ENCODE peak calls at places on chromosome 14, in five cellular contexts. X is stimulated activated CD4-positive, alpha-beta T cell treated with anti-CD3 and anti-CD28 coated beads, Interleukin-1b, Interleukin-23, amount 100 ng/mL, for 24 hours; P is left lobe of liver; R is DMS79; O is GM20000. K is an unnamed sample.

GRCh38 chr14:96538663-96539317 is 36.6 kb downstream of the PAPOLA start:
- DNase-seq in X (no peak), P (no peak), R (no peak), O (no peak), K (no peak)

GRCh38 chr14:99191663-99192621 is 80.1 kb downstream of the BCL11B start:
- DNase-seq in X (no peak), P (peak), R (peak), O (no peak), K (no peak)

GRCh38 chr14:104142136-104143041 is 4.0 kb downstream of the KIF26A start:
- DNase-seq in X (no peak), P (no peak), R (no peak), O (no peak), K (peak)

GRCh38 chr14:29805415-29806123 is 122.1 kb downstream of the PRKD1 start:
- DNase-seq in X (no peak), P (peak), R (peak), O (no peak), K (peak)

GRCh38 chr14:95024380-95024779 is 132.9 kb downstream of the DICER1 start:
- DNase-seq in X (no peak), P (peak), R (no peak), O (no peak), K (no peak)

GRCh38 chr14:67480011-67480410 is 8.5 kb downstream of the TMEM229B start:
- DNase-seq in X (no peak), P (no peak), R (peak), O (no peak), K (no peak)

GRCh38 chr14:24436355-24437019 is 6.1 kb downstream of the SDR39U1 start:
- DNase-seq in X (no peak), P (no peak), R (peak), O (peak), K (no peak)

GRCh38 chr14:80996049-80996901 is 40.9 kb downstream of the TSHR start:
- DNase-seq in X (no peak), P (peak), R (no peak), O (peak), K (peak)

GRCh38 chr14:85316701-85317100 is 213.2 kb upstream of the FLRT2 start:
- DNase-seq in X (no peak), P (no peak), R (no peak), O (no peak), K (no peak)

GRCh38 chr14:102590667-102591099 is 1.8 kb upstream of the RCOR1 start:
- DNase-seq in X (no peak), P (no peak), R (no peak), O (no peak), K (peak)

GRCh38 chr14:30355431-30355913 is 203.5 kb upstream of the G2E3 start:
- DNase-seq in X (no peak), P (no peak), R (no peak), O (peak), K (no peak)

GRCh38 chr14:90562652-90563051 is 165.8 kb downstream of the CALM1 start:
- DNase-seq in X (no peak), P (no peak), R (no peak), O (no peak), K (no peak)

GRCh38 chr14:91361236-91361811 is 56.3 kb downstream of the CCDC88C start:
- DNase-seq in X (no peak), P (no peak), R (no peak), O (no peak), K (no peak)

GRCh38 chr14:100066984-100067383 is 1.8 kb downstream of the EVL start:
- DNase-seq in X (no peak), P (no peak), R (no peak), O (no peak), K (no peak)

GRCh38 chr14:99663716-99664635 is 19.0 kb downstream of the HHIPL1 start:
- DNase-seq in X (no peak), P (no peak), R (peak), O (no peak), K (no peak)

GRCh38 chr14:74400328-74400727 is 25.7 kb downstream of the SYNDIG1L start:
- DNase-seq in X (no peak), P (no peak), R (no peak), O (no peak), K (no peak)

GRCh38 chr14:68283378-68284123 is 464.0 kb downstream of the RAD51B start:
- DNase-seq in X (no peak), P (no peak), R (no peak), O (peak), K (peak)